ENCODE peak calls at places on chromosomes 6 and 20, in nine cellular contexts. One of them, this sample, is unnamed.

GRCh38 chr6:17965397-17965796 is 22.0 kb downstream of the KIF13A start:
- DNase-seq in hepatocyte: no peak
- DNase-seq in mucosa of gallbladder: no peak
- DNase-seq in cardiac muscle cell: no peak
- DNase-seq in NCI-H774: no peak
- DNase-seq in activated naive CD4-positive, alpha-beta T cell: no peak
- DNase-seq in D341Med: no peak
- DNase-seq in ovary: no peak
- DNase-seq in HCT116: no peak
- DNase-seq in this sample: no peak

GRCh38 chr6:30841644-30842504 is 42.4 kb upstream of the DDR1 start:
- DNase-seq in cardiac muscle cell: no peak
- DNase-seq in D341Med: no peak
- DNase-seq in mucosa of gallbladder: no peak
- DNase-seq in ovary: no peak
- DNase-seq in hepatocyte: peak
- DNase-seq in HCT116: no peak
- DNase-seq in activated naive CD4-positive, alpha-beta T cell: no peak
- DNase-seq in NCI-H774: no peak
- DNase-seq in this sample: no peak

GRCh38 chr20:31587545-31588389 is 17.3 kb upstream of the ID1 start:
- DNase-seq in ovary: no peak
- DNase-seq in HCT116: no peak
- DNase-seq in hepatocyte: peak
- DNase-seq in mucosa of gallbladder: no peak
- DNase-seq in D341Med: peak
- DNase-seq in NCI-H774: peak
- DNase-seq in cardiac muscle cell: peak
- DNase-seq in activated naive CD4-positive, alpha-beta T cell: no peak
- DNase-seq in this sample: no peak

GRCh38 chr6:5036309-5036708 is 32.5 kb upstream of the RPP40 start:
- DNase-seq in ovary: no peak
- DNase-seq in hepatocyte: peak
- DNase-seq in NCI-H774: peak
- DNase-seq in D341Med: no peak
- DNase-seq in HCT116: peak
- DNase-seq in cardiac muscle cell: peak
- DNase-seq in mucosa of gallbladder: no peak
- DNase-seq in activated naive CD4-positive, alpha-beta T cell: no peak
- DNase-seq in this sample: no peak

GRCh38 chr20:62762801-62763368 is 33.4 kb upstream of the MRGBP start:
- DNase-seq in D341Med: no peak
- DNase-seq in activated naive CD4-positive, alpha-beta T cell: no peak
- DNase-seq in HCT116: no peak
- DNase-seq in NCI-H774: no peak
- DNase-seq in mucosa of gallbladder: no peak
- DNase-seq in cardiac muscle cell: no peak
- DNase-seq in ovary: no peak
- DNase-seq in hepatocyte: no peak
- DNase-seq in this sample: no peak

GRCh38 chr20:10462516-10462915 is 27.4 kb downstream of the SLX4IP start:
- DNase-seq in HCT116: no peak
- DNase-seq in ovary: no peak
- DNase-seq in cardiac muscle cell: no peak
- DNase-seq in hepatocyte: no peak
- DNase-seq in mucosa of gallbladder: no peak
- DNase-seq in activated naive CD4-positive, alpha-beta T cell: no peak
- DNase-seq in NCI-H774: no peak
- DNase-seq in D341Med: no peak
- DNase-seq in this sample: no peak

GRCh38 chr6:116405663-116406329 is 35.0 kb downstream of the DSE start:
- DNase-seq in ovary: peak
- DNase-seq in activated naive CD4-positive, alpha-beta T cell: no peak
- DNase-seq in cardiac muscle cell: peak
- DNase-seq in HCT116: peak
- DNase-seq in mucosa of gallbladder: no peak
- DNase-seq in hepatocyte: no peak
- DNase-seq in NCI-H774: no peak
- DNase-seq in D341Med: no peak
- DNase-seq in this sample: no peak

GRCh38 chr6:73722318-73723060 is 26.5 kb downstream of the CD109 start:
- DNase-seq in ovary: no peak
- DNase-seq in mucosa of gallbladder: no peak
- DNase-seq in hepatocyte: no peak
- DNase-seq in cardiac muscle cell: peak
- DNase-seq in NCI-H774: no peak
- DNase-seq in activated naive CD4-positive, alpha-beta T cell: no peak
- DNase-seq in HCT116: no peak
- DNase-seq in D341Med: no peak
- DNase-seq in this sample: no peak